ENCODE peak calls at places on chromosome 1, in nine cellular contexts. One of them, this sample, is unnamed. For H3K27me3 and H3K4me1, the result is how much of the 10 kb centered on the place peaks cover.

GRCh38 chr1:84435159-84435558 is 36.9 kb downstream of the DNASE2B start:
- DNase-seq in GM23248: no peak
- DNase-seq in cardiac muscle cell: no peak
- DNase-seq in CD8-positive, alpha-beta T cell: no peak
- DNase-seq in aorta: no peak
- DNase-seq in GM23338: no peak
- DNase-seq in MM.1S: no peak
- DNase-seq in prostate gland: no peak
- DNase-seq in mesenchymal stem cell: peak
- DNase-seq in this sample: no peak

GRCh38 chr1:31529999-31530705 is 46.2 kb upstream of the TINAGL1 start:
- DNase-seq in prostate gland: no peak
- DNase-seq in aorta: no peak
- DNase-seq in GM23248: peak
- DNase-seq in GM23338: no peak
- DNase-seq in cardiac muscle cell: no peak
- DNase-seq in mesenchymal stem cell: peak
- DNase-seq in CD8-positive, alpha-beta T cell: no peak
- DNase-seq in MM.1S: no peak
- DNase-seq in this sample: no peak

GRCh38 chr1:161838885-161839284 is 72.8 kb downstream of the ATF6 start:
- DNase-seq in cardiac muscle cell: no peak
- DNase-seq in aorta: no peak
- DNase-seq in GM23248: no peak
- DNase-seq in prostate gland: no peak
- DNase-seq in GM23338: no peak
- DNase-seq in MM.1S: no peak
- DNase-seq in CD8-positive, alpha-beta T cell: no peak
- DNase-seq in mesenchymal stem cell: no peak
- DNase-seq in this sample: no peak

GRCh38 chr1:1308756-1309524 is 543 bp downstream of the PUSL1 start:
- DNase-seq in aorta: peak
- DNase-seq in CD8-positive, alpha-beta T cell: no peak
- DNase-seq in GM23338: peak
- DNase-seq in cardiac muscle cell: no peak
- DNase-seq in MM.1S: peak
- DNase-seq in GM23248: peak
- DNase-seq in prostate gland: peak
- DNase-seq in mesenchymal stem cell: no peak
- DNase-seq in this sample: no peak

GRCh38 chr1:36350659-36351171 is 27.3 kb upstream of the EVA1B start:
- DNase-seq in MM.1S: no peak
- DNase-seq in CD8-positive, alpha-beta T cell: no peak
- DNase-seq in prostate gland: no peak
- DNase-seq in GM23248: peak
- DNase-seq in cardiac muscle cell: no peak
- DNase-seq in aorta: peak
- DNase-seq in GM23338: no peak
- DNase-seq in mesenchymal stem cell: peak
- DNase-seq in this sample: no peak

GRCh38 chr1:66227966-66228365 is 306.0 kb upstream of the SGIP1 start:
- DNase-seq in GM23248: no peak
- DNase-seq in GM23338: no peak
- DNase-seq in aorta: no peak
- DNase-seq in cardiac muscle cell: no peak
- DNase-seq in mesenchymal stem cell: no peak
- DNase-seq in CD8-positive, alpha-beta T cell: no peak
- DNase-seq in prostate gland: no peak
- DNase-seq in MM.1S: no peak
- DNase-seq in this sample: no peak

GRCh38 chr1:172885411-172885810 is 165.3 kb downstream of the TNFSF18 start:
- DNase-seq in prostate gland: no peak
- DNase-seq in aorta: no peak
- DNase-seq in GM23338: no peak
- DNase-seq in MM.1S: no peak
- DNase-seq in mesenchymal stem cell: no peak
- DNase-seq in GM23248: peak
- DNase-seq in cardiac muscle cell: no peak
- DNase-seq in CD8-positive, alpha-beta T cell: no peak
- DNase-seq in this sample: no peak

GRCh38 chr1:218361298-218362065 is 16.3 kb downstream of the TGFB2 start:
- DNase-seq in prostate gland: no peak
- DNase-seq in cardiac muscle cell: peak
- DNase-seq in aorta: no peak
- DNase-seq in MM.1S: peak
- DNase-seq in GM23338: peak
- DNase-seq in CD8-positive, alpha-beta T cell: no peak
- DNase-seq in GM23248: peak
- DNase-seq in mesenchymal stem cell: peak
- DNase-seq in this sample: no peak

GRCh38 chr1:154353460-154353904 is 28.2 kb downstream of the ATP8B2 start:
- DNase-seq in cardiac muscle cell: peak
- DNase-seq in mesenchymal stem cell: peak
- DNase-seq in prostate gland: no peak
- DNase-seq in MM.1S: peak
- DNase-seq in aorta: no peak
- DNase-seq in CD8-positive, alpha-beta T cell: no peak
- DNase-seq in GM23338: peak
- DNase-seq in GM23248: peak
- DNase-seq in this sample: no peak

GRCh38 chr1:227754958-227755357 is 19.7 kb downstream of the SNAP47 start:
- DNase-seq in CD8-positive, alpha-beta T cell: no peak
- DNase-seq in cardiac muscle cell: no peak
- DNase-seq in prostate gland: no peak
- DNase-seq in aorta: no peak
- DNase-seq in mesenchymal stem cell: no peak
- DNase-seq in MM.1S: no peak
- DNase-seq in GM23338: no peak
- DNase-seq in GM23248: no peak
- DNase-seq in this sample: no peak

GRCh38 chr1:204696606-204697005 is 11.1 kb upstream of the LRRN2 start:
- DNase-seq in GM23248: no peak
- DNase-seq in aorta: no peak
- DNase-seq in prostate gland: no peak
- DNase-seq in MM.1S: no peak
- DNase-seq in GM23338: no peak
- DNase-seq in CD8-positive, alpha-beta T cell: no peak
- DNase-seq in mesenchymal stem cell: no peak
- DNase-seq in cardiac muscle cell: no peak
- DNase-seq in this sample: no peak

GRCh38 chr1:229336345-229336744 is 6.5 kb downstream of the CCSAP start:
- DNase-seq in cardiac muscle cell: no peak
- DNase-seq in aorta: no peak
- DNase-seq in mesenchymal stem cell: no peak
- DNase-seq in MM.1S: no peak
- DNase-seq in GM23248: no peak
- DNase-seq in CD8-positive, alpha-beta T cell: no peak
- DNase-seq in prostate gland: no peak
- DNase-seq in GM23338: no peak
- DNase-seq in this sample: no peak

GRCh38 chr1:28249013-28249870 is 10.1 kb upstream of the SESN2 start:
- DNase-seq in GM23338: peak
- DNase-seq in MM.1S: peak
- DNase-seq in mesenchymal stem cell: peak
- DNase-seq in prostate gland: peak
- DNase-seq in aorta: peak
- DNase-seq in GM23248: peak
- DNase-seq in CD8-positive, alpha-beta T cell: no peak
- DNase-seq in cardiac muscle cell: no peak
- DNase-seq in this sample: no peak

GRCh38 chr1:170729608-170730378 is 65.9 kb downstream of the PRRX1 start:
- DNase-seq in CD8-positive, alpha-beta T cell: no peak
- DNase-seq in cardiac muscle cell: no peak
- DNase-seq in mesenchymal stem cell: no peak
- DNase-seq in MM.1S: no peak
- DNase-seq in aorta: no peak
- DNase-seq in GM23338: no peak
- DNase-seq in prostate gland: no peak
- DNase-seq in GM23248: peak
- DNase-seq in this sample: no peak

GRCh38 chr1:201397675-201398074 is 1.4 kb downstream of the LAD1 start:
- DNase-seq in MM.1S: no peak
- DNase-seq in CD8-positive, alpha-beta T cell: no peak
- DNase-seq in prostate gland: no peak
- DNase-seq in cardiac muscle cell: no peak
- DNase-seq in aorta: no peak
- DNase-seq in GM23338: no peak
- DNase-seq in mesenchymal stem cell: no peak
- DNase-seq in GM23248: no peak
- DNase-seq in this sample: no peak

GRCh38 chr1:9466780-9467755 is 72.2 kb upstream of the SLC25A33 start:
- DNase-seq in cardiac muscle cell: no peak
- DNase-seq in GM23248: peak
- DNase-seq in GM23338: no peak
- DNase-seq in CD8-positive, alpha-beta T cell: no peak
- DNase-seq in prostate gland: peak
- DNase-seq in MM.1S: no peak
- DNase-seq in aorta: no peak
- DNase-seq in mesenchymal stem cell: no peak
- DNase-seq in this sample: no peak

GRCh38 chr1:224054611-224055010 is 59.3 kb upstream of the FBXO28 start:
- DNase-seq in GM23248: peak
- DNase-seq in GM23338: no peak
- DNase-seq in prostate gland: no peak
- DNase-seq in CD8-positive, alpha-beta T cell: no peak
- DNase-seq in aorta: no peak
- DNase-seq in cardiac muscle cell: no peak
- DNase-seq in MM.1S: no peak
- DNase-seq in mesenchymal stem cell: peak
- DNase-seq in this sample: no peak

GRCh38 chr1:42767510-42767924 is 468 bp downstream of the C1orf50 start:
- DNase-seq in CD8-positive, alpha-beta T cell: no peak
- DNase-seq in MM.1S: peak
- DNase-seq in GM23338: no peak
- DNase-seq in GM23248: no peak
- DNase-seq in prostate gland: no peak
- DNase-seq in cardiac muscle cell: no peak
- DNase-seq in mesenchymal stem cell: no peak
- DNase-seq in aorta: no peak
- DNase-seq in this sample: no peak

GRCh38 chr1:41673355-41673754 is 188.9 kb upstream of the EDN2 start:
- DNase-seq in mesenchymal stem cell: no peak
- DNase-seq in CD8-positive, alpha-beta T cell: peak
- DNase-seq in GM23338: no peak
- DNase-seq in GM23248: peak
- DNase-seq in cardiac muscle cell: no peak
- DNase-seq in prostate gland: no peak
- DNase-seq in MM.1S: peak
- DNase-seq in aorta: no peak
- DNase-seq in this sample: no peak

GRCh38 chr1:56547977-56548376 is 31.4 kb downstream of the PLPP3 start:
- DNase-seq in MM.1S: no peak
- DNase-seq in GM23338: no peak
- DNase-seq in GM23248: no peak
- DNase-seq in cardiac muscle cell: no peak
- DNase-seq in CD8-positive, alpha-beta T cell: no peak
- DNase-seq in mesenchymal stem cell: no peak
- DNase-seq in aorta: no peak
- DNase-seq in prostate gland: peak
- DNase-seq in this sample: no peak

GRCh38 chr1:45954401-45954847 is 151.0 kb downstream of the MAST2 start:
- DNase-seq in aorta: no peak
- DNase-seq in cardiac muscle cell: no peak
- DNase-seq in GM23248: peak
- DNase-seq in CD8-positive, alpha-beta T cell: no peak
- DNase-seq in MM.1S: no peak
- DNase-seq in prostate gland: peak
- DNase-seq in GM23338: no peak
- DNase-seq in mesenchymal stem cell: peak
- DNase-seq in this sample: no peak

GRCh38 chr1:231683439-231684165 is 57.0 kb downstream of the DISC1 start:
- DNase-seq in cardiac muscle cell: no peak
- DNase-seq in GM23248: no peak
- DNase-seq in MM.1S: no peak
- DNase-seq in CD8-positive, alpha-beta T cell: no peak
- DNase-seq in mesenchymal stem cell: peak
- DNase-seq in GM23338: no peak
- DNase-seq in prostate gland: no peak
- DNase-seq in aorta: no peak
- DNase-seq in this sample: no peak

DNA sequence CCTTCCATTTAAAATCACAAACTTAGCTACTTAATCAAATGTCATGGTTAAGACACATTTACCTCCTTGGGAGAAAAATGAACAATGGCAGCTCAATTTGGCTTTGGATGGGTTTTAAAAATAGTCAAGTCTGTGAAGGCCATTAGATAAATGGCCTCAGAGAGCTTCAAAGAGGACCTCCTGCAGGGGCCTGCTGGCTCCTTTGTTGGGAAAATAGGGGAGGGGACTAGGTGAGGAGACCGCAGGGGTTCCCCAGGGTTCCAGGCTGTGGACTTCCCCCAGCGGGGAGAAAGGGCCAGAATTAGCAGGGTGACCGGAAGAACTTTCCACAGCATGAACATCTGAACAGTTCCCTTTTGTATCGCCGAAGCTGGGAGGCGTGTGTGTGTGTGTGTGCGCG is 3.4 kb upstream of the AJAP1 start:
- DNase-seq in GM23248: no peak
- DNase-seq in MM.1S: no peak
- DNase-seq in cardiac muscle cell: no peak
- DNase-seq in mesenchymal stem cell: no peak
- DNase-seq in CD8-positive, alpha-beta T cell: no peak
- DNase-seq in aorta: no peak
- DNase-seq in prostate gland: no peak
- DNase-seq in GM23338: no peak
- DNase-seq in this sample: no peak
- H3K27me3 ChIP-seq in GM23248: under half
- H3K27me3 ChIP-seq in MM.1S: under half
- H3K27me3 ChIP-seq in cardiac muscle cell: half or more
- H3K27me3 ChIP-seq in mesenchymal stem cell: under half
- H3K27me3 ChIP-seq in CD8-positive, alpha-beta T cell: under half
- H3K27me3 ChIP-seq in aorta: under half
- H3K27me3 ChIP-seq in prostate gland: under half
- H3K27me3 ChIP-seq in GM23338: under half
- H3K27me3 ChIP-seq in this sample: under half

GRCh38 chr1:94609619-94610018 is 68.1 kb upstream of the F3 start:
- DNase-seq in MM.1S: no peak
- DNase-seq in CD8-positive, alpha-beta T cell: no peak
- DNase-seq in GM23248: no peak
- DNase-seq in aorta: no peak
- DNase-seq in cardiac muscle cell: no peak
- DNase-seq in mesenchymal stem cell: no peak
- DNase-seq in prostate gland: no peak
- DNase-seq in GM23338: no peak
- DNase-seq in this sample: no peak
- H3K4me1 ChIP-seq in MM.1S: under half
- H3K4me1 ChIP-seq in CD8-positive, alpha-beta T cell: under half
- H3K4me1 ChIP-seq in GM23248: under half
- H3K4me1 ChIP-seq in aorta: under half
- H3K4me1 ChIP-seq in cardiac muscle cell: under half
- H3K4me1 ChIP-seq in mesenchymal stem cell: under half
- H3K4me1 ChIP-seq in prostate gland: under half
- H3K4me1 ChIP-seq in GM23338: under half
- H3K4me1 ChIP-seq in this sample: under half

GRCh38 chr1:38014171-38014570 is 1.6 kb downstream of the UTP11 start:
- DNase-seq in mesenchymal stem cell: peak
- DNase-seq in CD8-positive, alpha-beta T cell: no peak
- DNase-seq in GM23338: no peak
- DNase-seq in aorta: no peak
- DNase-seq in cardiac muscle cell: no peak
- DNase-seq in GM23248: peak
- DNase-seq in MM.1S: no peak
- DNase-seq in prostate gland: no peak
- DNase-seq in this sample: no peak
- H3K27ac ChIP-seq in mesenchymal stem cell: no peak
- H3K27ac ChIP-seq in CD8-positive, alpha-beta T cell: no peak
- H3K27ac ChIP-seq in GM23338: peak
- H3K27ac ChIP-seq in aorta: no peak
- H3K27ac ChIP-seq in cardiac muscle cell: no peak
- H3K27ac ChIP-seq in GM23248: peak
- H3K27ac ChIP-seq in MM.1S: no peak
- H3K27ac ChIP-seq in prostate gland: no peak
- H3K27ac ChIP-seq in this sample: no peak

GRCh38 chr1:17347769-17348592 is 24.0 kb upstream of the PADI6 start:
- DNase-seq in cardiac muscle cell: no peak
- DNase-seq in GM23338: no peak
- DNase-seq in aorta: peak
- DNase-seq in mesenchymal stem cell: peak
- DNase-seq in prostate gland: no peak
- DNase-seq in GM23248: peak
- DNase-seq in MM.1S: no peak
- DNase-seq in CD8-positive, alpha-beta T cell: no peak
- DNase-seq in this sample: no peak
- H3K27me3 ChIP-seq in cardiac muscle cell: under half
- H3K27me3 ChIP-seq in GM23338: under half
- H3K27me3 ChIP-seq in aorta: under half
- H3K27me3 ChIP-seq in mesenchymal stem cell: under half
- H3K27me3 ChIP-seq in prostate gland: under half
- H3K27me3 ChIP-seq in GM23248: under half
- H3K27me3 ChIP-seq in MM.1S: half or more
- H3K27me3 ChIP-seq in CD8-positive, alpha-beta T cell: under half
- H3K27me3 ChIP-seq in this sample: under half

This sample was measured in effector memory CD4-positive, alpha-beta T cell.